ENCODE peak calls at places on chromosomes 2 and 18, in six cellular contexts. W, N, K, Z, F and A are unnamed samples.

GRCh38 chr2:219644801-219645480 is 17.5 kb downstream of the SLC4A3 start:
- DNase-seq in W (no peak), N (peak; percentile 32), K (peak; percentile 45), Z (no peak), F (no peak), A (no peak)

GRCh38 chr18:79630266-79631095 is 49.1 kb upstream of the CTDP1 start:
- DNase-seq in W (no peak), N (peak; percentile 11), K (peak; percentile 30), Z (no peak), F (no peak), A (no peak)

GRCh38 chr2:226524381-226524843 is 275.2 kb downstream of the IRS1 start:
- DNase-seq in W (peak; percentile 35), N (peak; percentile 86), K (no peak), Z (no peak), F (peak; percentile 39), A (peak; percentile 21)

GRCh38 chr2:96580771-96581170 is 44.2 kb downstream of the ARID5A start:
- DNase-seq in W (no peak), N (peak; percentile 38), K (peak; percentile 44), Z (peak; percentile 70), F (peak; percentile 46), A (peak; percentile 70)

GRCh38 chr2:99636432-99637034 is 146.7 kb upstream of the REV1 start:
- DNase-seq in W (no peak), N (no peak), K (no peak), Z (no peak), F (no peak), A (no peak)

GRCh38 chr2:30417253-30417652 is 29.8 kb upstream of the LCLAT1 start:
- DNase-seq in W (no peak), N (no peak), K (no peak), Z (peak; percentile 87), F (no peak), A (no peak)

GRCh38 chr18:58867281-58867961 is 2.7 kb downstream of the ZNF532 start:
- DNase-seq in W (no peak), N (peak; percentile 79), K (peak; percentile 43), Z (peak; percentile 39), F (no peak), A (no peak)

GRCh38 chr2:219571311-219572236 is at the start of gene OBSL1:
- DNase-seq in W (peak; percentile 78), N (peak; percentile 81), K (peak; percentile 90), Z (peak; percentile 91), F (peak; percentile 90), A (peak; percentile 77)

GRCh38 chr18:74013955-74014354 is 133.7 kb downstream of the FBXO15 start:
- DNase-seq in W (peak; percentile 75), N (peak; percentile 89), K (peak; percentile 69), Z (no peak), F (no peak), A (no peak)

GRCh38 chr2:74527741-74528140 is 1.7 kb upstream of the DQX1 start:
- DNase-seq in W (no peak), N (no peak), K (no peak), Z (no peak), F (no peak), A (no peak)

GRCh38 chr2:156340377-156340776 is 7.9 kb upstream of the NR4A2 start:
- DNase-seq in W (no peak), N (no peak), K (no peak), Z (no peak), F (no peak), A (no peak)

GRCh38 chr2:73759287-73759764 is 20.6 kb downstream of the DUSP11 start:
- DNase-seq in W (no peak), N (peak; percentile 60), K (no peak), Z (no peak), F (no peak), A (no peak)

GRCh38 chr2:117771969-117772630 is 42.4 kb upstream of the DDX18 start:
- DNase-seq in W (no peak), N (peak; percentile 15), K (peak; percentile 64), Z (peak; percentile 45), F (peak; percentile 31), A (peak; percentile 50)

GRCh38 chr2:42566837-42567251 is 1.6 kb upstream of the MTA3 start:
- DNase-seq in W (peak; percentile 55), N (peak; percentile 27), K (peak; percentile 63), Z (no peak), F (no peak), A (no peak)

GRCh38 chr2:101151859-101152194 is 645 bp upstream of the TBC1D8 start:
- DNase-seq in W (no peak), N (no peak), K (peak; percentile 24), Z (peak; percentile 23), F (no peak), A (peak; percentile 18)

GRCh38 chr2:208306291-208306690 is 40.2 kb downstream of the PIKFYVE start:
- DNase-seq in W (no peak), N (peak; percentile 26), K (no peak), Z (no peak), F (no peak), A (no peak)

GRCh38 chr18:11955299-11956029 is 25.8 kb upstream of the IMPA2 start:
- DNase-seq in W (peak; percentile 54), N (peak; percentile 91), K (peak; percentile 93), Z (no peak), F (peak; percentile 76), A (peak; percentile 94)

GRCh38 chr2:55772309-55772980 is 78.8 kb upstream of the PNPT1 start:
- DNase-seq in W (no peak), N (no peak), K (no peak), Z (no peak), F (no peak), A (no peak)

GRCh38 chr18:48983793-48984437 is 33.1 kb upstream of the SMAD7 start:
- DNase-seq in W (peak; percentile 38), N (no peak), K (no peak), Z (no peak), F (peak; percentile 63), A (peak; percentile 79)

GRCh38 chr2:97849881-97850540 is 136.6 kb downstream of the ZAP70 start:
- DNase-seq in W (peak; percentile 19), N (peak; percentile 74), K (no peak), Z (no peak), F (no peak), A (no peak)

GRCh38 chr2:7860693-7861092 is 821.2 kb upstream of the ID2 start:
- DNase-seq in W (no peak), N (peak; percentile 36), K (peak; percentile 34), Z (no peak), F (no peak), A (peak; percentile 54)

GRCh38 chr2:152552868-152553267 is 164.4 kb downstream of the PRPF40A start:
- DNase-seq in W (no peak), N (no peak), K (no peak), Z (no peak), F (no peak), A (no peak)

GRCh38 chr2:160401895-160402294 is 91.7 kb downstream of the RBMS1 start:
- DNase-seq in W (no peak), N (no peak), K (no peak), Z (peak; percentile 19), F (no peak), A (no peak)

GRCh38 chr2:195445639-195446038 is 211.4 kb upstream of the SLC39A10 start:
- DNase-seq in W (no peak), N (peak; percentile 18), K (no peak), Z (no peak), F (no peak), A (no peak)

GRCh38 chr2:12842917-12843316 is 126.2 kb downstream of the TRIB2 start:
- DNase-seq in W (peak; percentile 78), N (no peak), K (peak; percentile 46), Z (no peak), F (no peak), A (no peak)

GRCh38 chr2:5609191-5609590 is 83.0 kb upstream of the SOX11 start:
- DNase-seq in W (no peak), N (no peak), K (no peak), Z (peak; percentile 39), F (no peak), A (peak; percentile 64)

DNA sequence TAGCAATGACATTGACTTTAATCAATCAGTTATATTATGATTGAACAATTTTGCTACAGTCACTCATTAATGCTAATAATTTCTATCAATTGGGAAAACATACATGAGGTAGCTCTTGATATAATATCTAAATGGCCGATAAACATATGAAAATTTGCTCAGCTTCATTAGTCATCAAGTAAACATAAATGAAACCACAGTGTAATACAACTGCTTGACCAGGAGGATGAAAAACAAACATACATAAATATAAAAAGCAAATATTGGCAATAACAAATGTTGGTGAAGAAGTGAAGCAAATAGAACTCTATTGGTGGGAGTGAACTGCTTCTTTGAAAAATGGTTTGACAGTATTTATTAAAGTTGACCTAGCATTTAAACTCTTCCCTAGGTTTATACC is 130.9 kb downstream of the ASXL3 start:
- DNase-seq in W (no peak), N (no peak), K (peak; percentile 23), Z (no peak), F (no peak), A (no peak)
- H3K27ac ChIP-seq in W (no peak overlapping the region), N (no peak overlapping the region), K (no peak overlapping the region), Z (no peak overlapping the region), F (no peak overlapping the region), A (no peak overlapping the region)

GRCh38 chr2:20141806-20142205 is 83.1 kb downstream of the SDC1 start:
- DNase-seq in W (no peak), N (no peak), K (no peak), Z (no peak), F (no peak), A (no peak)
- TF ChIP-seq CTCF in W (no peak), N (no peak), K (no peak), Z (no peak), F (no peak), A (no peak)

DNA sequence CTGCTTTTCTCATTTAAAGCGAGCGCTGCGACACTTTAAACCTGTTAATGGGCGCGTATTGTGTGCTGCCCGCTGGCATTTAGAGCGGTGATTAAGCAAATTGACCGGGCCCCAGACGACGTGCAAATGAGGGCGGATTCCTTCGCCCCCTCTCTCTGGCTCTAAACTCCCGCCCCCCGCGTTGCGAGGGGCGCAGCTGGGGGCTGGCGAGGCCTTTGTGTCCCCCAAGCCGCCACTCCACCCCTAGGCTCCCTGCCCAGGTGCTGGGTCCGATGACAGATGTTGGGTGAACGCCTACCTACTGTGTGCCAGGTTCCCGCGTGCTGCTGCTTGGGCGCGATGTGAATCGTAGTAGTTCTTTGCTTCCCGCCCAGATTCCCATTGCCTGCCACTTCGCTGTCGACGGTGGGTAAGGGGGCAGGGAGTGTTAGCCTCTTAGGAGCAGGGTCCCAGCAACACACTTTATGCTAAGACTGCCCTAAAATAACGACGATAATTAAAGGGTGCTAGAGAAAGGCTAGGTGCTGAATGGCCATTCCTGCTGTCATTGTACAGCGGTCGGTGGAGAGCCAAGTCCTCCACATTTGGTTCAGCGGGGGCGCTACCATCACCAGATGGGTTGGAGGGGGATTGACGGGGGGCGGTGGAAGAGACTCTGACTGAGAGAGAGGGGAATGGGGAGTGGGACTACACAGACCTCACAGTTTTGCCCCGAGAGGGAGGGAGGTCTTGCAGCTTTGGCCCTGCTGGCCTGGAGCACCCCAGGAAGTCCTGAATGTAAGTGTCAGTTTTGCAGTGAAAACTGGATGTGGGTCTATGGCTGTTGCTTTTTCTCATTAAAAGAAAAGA is 2.1 kb downstream of the TCF7L1 start:
- DNase-seq in W (no peak), N (no peak), K (no peak), Z (peak; percentile 90), F (no peak), A (no peak)
- TF ChIP-seq EZH2 in W (no peak), N (no peak), K (no peak), Z (no peak), F (no peak), A (no peak)

DNA sequence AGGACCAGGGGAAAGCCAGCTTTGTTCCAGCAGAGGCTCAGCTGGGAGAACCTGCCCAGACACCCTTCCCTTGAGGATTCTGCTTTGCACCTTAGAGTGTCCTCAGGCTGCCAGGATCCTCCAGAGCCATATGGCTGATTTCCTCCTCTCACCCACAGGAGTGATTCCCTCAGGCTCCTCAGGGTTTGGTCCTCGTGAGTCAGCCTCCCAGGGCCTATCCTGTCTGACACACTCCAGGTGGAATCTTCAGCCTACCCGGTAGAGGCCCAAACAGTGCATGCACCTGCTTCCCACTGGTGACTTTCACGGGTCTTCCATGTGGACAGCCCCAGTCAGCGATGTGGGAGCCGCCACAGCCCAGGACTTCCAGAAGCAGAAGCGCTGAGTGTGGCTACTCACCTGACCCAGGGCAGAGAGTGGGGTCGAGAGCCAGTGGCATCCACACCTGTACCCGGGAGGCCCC is 73.3 kb downstream of the TFCP2L1 start:
- DNase-seq in W (peak; percentile 67), N (no peak), K (peak; percentile 72), Z (no peak), F (no peak), A (no peak)
- H3K27ac ChIP-seq in W (no peak overlapping the region), N (no peak overlapping the region), K (no peak overlapping the region), Z (no peak overlapping the region), F (no peak overlapping the region), A (no peak overlapping the region)